ENCODE peak calls at places on chromosome 11, in eight cellular contexts. K is sigmoid colon, U is transverse colon, X is HepG2, T is ovary, Z is tibial nerve, N is stomach, G is A549. A is an unnamed sample.

GRCh38 chr11:102430158-102430836 is 22.3 kb downstream of the TMEM123 start:
- DNase-seq in Z (no peak), T (no peak), X (no peak), U (no peak), N (no peak), G (no peak), K (no peak), A (no peak)

GRCh38 chr11:57379732-57380131 is 1.2 kb downstream of the PRG3 start:
- DNase-seq in N (no peak), Z (no peak), T (no peak), X (no peak), K (no peak), G (no peak), U (no peak), A (no peak)

GRCh38 chr11:7485136-7485853 is at the start of gene OLFML1:
- DNase-seq in K (no peak), X (peak; percentile 12), T (peak; percentile 47), U (no peak), Z (peak; percentile 25), N (no peak), G (no peak), A (no peak)

GRCh38 chr11:63563201-63564055 is at the start of gene PLAAT2:
- DNase-seq in G (no peak), X (no peak), U (no peak), N (no peak), T (no peak), K (peak; percentile 12), Z (no peak), A (no peak)

GRCh38 chr11:134449713-134450112 is 37.7 kb upstream of the B3GAT1 start:
- DNase-seq in N (no peak), T (no peak), Z (no peak), U (no peak), K (peak; percentile 20), X (no peak), G (no peak), A (no peak)

GRCh38 chr11:74671520-74672196 is 59.6 kb downstream of the CHRDL2 start:
- DNase-seq in X (no peak), T (no peak), N (no peak), K (no peak), G (no peak), Z (no peak), U (no peak), A (peak; percentile 86)

GRCh38 chr11:45399166-45399565 is 113.0 kb upstream of the SYT13 start:
- DNase-seq in Z (no peak), N (no peak), U (no peak), X (no peak), K (no peak), G (no peak), T (no peak), A (no peak)

GRCh38 chr11:65419773-65420481 is 2.7 kb upstream of the NEAT1 start:
- DNase-seq in Z (peak; percentile 93), X (peak; percentile 92), N (peak; percentile 95), U (peak; percentile 94), T (peak; percentile 82), K (peak; percentile 98), G (no peak), A (peak; percentile 99)

GRCh38 chr11:72102631-72102945 is 509 bp downstream of the LAMTOR1 start:
- DNase-seq in Z (no peak), T (no peak), G (no peak), X (no peak), U (no peak), N (no peak), K (no peak), A (no peak)

GRCh38 chr11:93857413-93858185 is 7.2 kb upstream of the VSTM5 start:
- DNase-seq in X (no peak), K (no peak), N (no peak), U (no peak), Z (peak; percentile 18), T (no peak), G (no peak), A (no peak)

GRCh38 chr11:33475999-33476398 is 218.8 kb downstream of the HIPK3 start:
- DNase-seq in T (no peak), Z (peak; percentile 16), U (no peak), N (peak; percentile 29), G (no peak), K (no peak), X (peak; percentile 37), A (no peak)
- TF ChIP-seq EP300 in T (no peak), Z (no peak), U (no peak), N (no peak), G (no peak), K (no peak), X (no peak), A (no peak)

DNA sequence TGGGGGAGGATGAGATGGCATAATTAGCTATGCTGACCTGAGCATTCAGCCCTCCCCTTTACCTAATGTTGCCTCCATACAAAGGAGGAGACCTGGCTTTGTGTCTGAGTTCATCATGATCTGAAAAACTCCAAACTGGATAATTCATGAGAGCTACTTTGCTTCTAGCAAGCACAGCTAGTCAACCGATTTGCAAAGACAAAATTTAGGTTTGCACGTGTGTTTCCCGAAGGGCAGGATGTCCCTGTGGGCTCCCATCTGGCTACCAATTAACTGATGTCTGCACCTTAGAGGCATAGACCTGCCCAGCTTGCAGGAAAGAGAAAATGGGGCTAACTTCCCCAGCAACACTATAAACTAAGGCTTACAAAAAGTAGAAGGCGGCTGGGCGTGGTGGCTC is 42.2 kb upstream of the POU2AF1 start:
- DNase-seq in T (no peak), U (no peak), X (no peak), Z (no peak), K (no peak), N (no peak), G (no peak), A (no peak)
- TF ChIP-seq EP300 in T (no peak), U (no peak), X (no peak), Z (no peak), K (no peak), N (no peak), G (no peak), A (no peak)

DNA sequence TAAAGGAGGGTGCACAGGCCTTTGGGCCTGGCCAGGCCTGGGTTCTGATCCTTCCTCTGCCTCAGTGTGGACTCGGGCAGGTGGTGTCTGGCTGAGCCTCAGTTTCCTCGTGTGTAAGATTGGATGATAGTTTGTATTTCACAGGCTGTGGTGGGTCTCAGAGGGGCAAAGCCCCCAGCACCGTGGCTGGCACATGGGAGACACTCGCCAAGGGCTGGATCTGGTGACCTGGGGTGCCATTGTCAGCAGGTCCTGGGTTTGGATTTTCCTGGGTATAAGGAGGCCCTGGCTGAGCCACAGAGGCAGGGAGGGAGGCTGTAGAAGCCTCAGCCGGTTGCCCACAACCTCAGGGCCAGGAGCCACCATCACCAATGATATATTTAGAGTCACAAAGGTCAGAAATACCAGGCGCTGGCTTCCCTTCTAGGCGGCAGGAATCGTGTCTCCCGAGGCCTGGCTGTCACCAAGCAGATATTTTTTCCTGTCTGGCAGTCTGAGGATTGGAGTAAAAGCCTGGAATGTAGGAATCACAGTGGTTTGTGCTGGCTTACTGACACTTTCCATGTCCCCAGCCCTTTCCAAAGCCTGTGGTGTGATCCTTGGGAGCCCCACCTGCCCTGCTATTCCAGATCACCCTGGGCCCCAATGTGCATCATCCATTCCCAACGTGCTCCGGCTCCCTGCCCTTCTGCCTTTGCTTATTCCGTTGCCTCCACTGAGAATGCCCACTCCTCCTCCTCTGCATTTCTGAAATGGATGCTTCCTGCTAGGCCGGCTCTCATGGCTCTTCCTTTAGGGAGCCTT is 15.6 kb downstream of the KCNC1 start:
- DNase-seq in N (no peak), K (peak; percentile 48), T (no peak), Z (no peak), U (no peak), X (no peak), G (no peak), A (no peak)
- TF ChIP-seq EP300 in N (no peak), K (no peak), T (no peak), Z (no peak), U (no peak), X (no peak), G (no peak), A (no peak)

GRCh38 chr11:69343401-69344321 is 49.7 kb downstream of the MYEOV start:
- DNase-seq in U (no peak), Z (no peak), G (no peak), X (no peak), T (no peak), N (no peak), K (no peak), A (peak; percentile 68)
- TF ChIP-seq EP300 in U (no peak), Z (no peak), G (no peak), X (no peak), T (no peak), N (no peak), K (no peak), A (no peak)

DNA sequence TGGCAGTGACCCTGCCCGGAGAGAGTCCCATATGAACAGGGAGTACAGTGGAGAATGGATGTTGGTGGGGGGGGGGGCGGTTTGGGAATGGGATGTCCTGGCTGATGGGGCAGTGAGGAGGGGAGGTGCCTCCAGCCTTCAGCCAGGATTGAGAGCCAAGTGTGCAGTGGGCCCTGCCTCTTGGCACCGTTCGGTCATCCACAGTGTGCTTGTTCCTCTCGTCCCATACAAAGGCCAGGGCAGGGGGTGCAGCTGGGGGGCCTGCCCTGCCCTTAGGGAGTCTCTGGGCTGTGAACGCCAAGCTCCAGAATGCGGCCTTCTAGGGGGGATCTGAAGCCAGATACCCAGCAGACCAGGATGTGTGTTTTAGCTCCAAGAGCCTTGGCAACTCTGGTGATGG is 34.0 kb downstream of the KCNC1 start:
- DNase-seq in T (no peak), X (no peak), N (no peak), U (no peak), K (no peak), G (no peak), Z (no peak), A (no peak)
- TF ChIP-seq EP300 in T (no peak), X (no peak), N (no peak), U (no peak), K (no peak), G (no peak), Z (no peak), A (no peak)

DNA sequence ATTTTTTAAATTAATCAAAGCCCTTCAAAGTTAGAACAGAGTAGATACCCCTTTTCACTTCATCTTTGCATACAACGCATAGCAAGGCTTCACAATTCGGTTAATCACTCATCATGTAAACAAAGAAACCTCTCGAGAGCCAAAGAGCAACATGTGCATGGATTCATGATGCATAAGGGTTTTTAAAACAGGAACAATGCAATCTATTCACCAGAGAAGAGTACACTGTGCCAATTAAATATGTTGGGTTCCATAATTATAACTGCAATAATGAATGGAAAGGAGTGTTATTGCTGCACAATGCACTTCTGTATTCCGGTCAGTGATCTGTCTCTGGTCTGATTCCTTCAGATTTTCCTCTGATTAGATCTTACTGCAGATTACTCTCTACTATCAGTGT is 45.3 kb downstream of the CADM1 start:
- DNase-seq in X (no peak), K (no peak), U (no peak), N (no peak), Z (no peak), G (no peak), T (no peak), A (no peak)
- TF ChIP-seq EP300 in X (no peak), K (no peak), U (no peak), N (no peak), Z (peak; percentile 38), G (no peak), T (no peak), A (no peak)

A was measured in esophagus muscularis mucosa.